ENCODE peak calls at places on chromosome 13, in four cellular contexts. T is choroid plexus epithelial cell, G is pancreas, U is ovary. H is an unnamed sample.

GRCh38 chr13:105996391-105997028 is 539.0 kb downstream of the EFNB2 start:
- DNase-seq in U (no peak), G (no peak), T (no peak), H (no peak)

GRCh38 chr13:47250141-47250540 is 353.3 kb upstream of the HTR2A start:
- DNase-seq in U (no peak), G (no peak), T (peak), H (no peak)

GRCh38 chr13:68697551-68697950 is 1410.1 kb upstream of the ATXN8OS start:
- DNase-seq in U (no peak), T (no peak), G (no peak), H (no peak)

GRCh38 chr13:94710081-94710809 is 2.1 kb downstream of the SOX21 start:
- DNase-seq in T (no peak), U (no peak), G (no peak), H (no peak)

GRCh38 chr13:90498096-90498495 is 849.4 kb upstream of the MIR17HG start:
- DNase-seq in T (peak), U (no peak), G (no peak), H (no peak)

GRCh38 chr13:34420975-34421719 is 520.9 kb upstream of the NBEA start:
- DNase-seq in T (no peak), U (no peak), G (no peak), H (no peak)

GRCh38 chr13:22040810-22041364 is 370.0 kb downstream of the FGF9 start:
- DNase-seq in T (no peak), U (no peak), G (peak), H (no peak)

GRCh38 chr13:110197041-110197440 is 109.9 kb downstream of the COL4A1 start:
- DNase-seq in T (peak), U (no peak), G (no peak), H (no peak)

GRCh38 chr13:27442071-27442647 is 8.2 kb downstream of the MTIF3 start:
- DNase-seq in U (no peak), T (no peak), G (no peak), H (no peak)

GRCh38 chr13:25248071-25248470 is 39.2 kb downstream of the MTMR6 start:
- DNase-seq in G (no peak), U (no peak), T (no peak), H (no peak)

GRCh38 chr13:73520566-73521290 is 461.9 kb downstream of the KLF5 start:
- DNase-seq in T (no peak), G (no peak), U (no peak), H (no peak)

GRCh38 chr13:98466634-98467236 is 110.2 kb downstream of the STK24 start:
- DNase-seq in T (peak), U (peak), G (no peak), H (no peak)

GRCh38 chr13:21458457-21458815 is 667 bp downstream of the ZDHHC20 start:
- DNase-seq in T (peak), U (peak), G (peak), H (no peak)

GRCh38 chr13:22018297-22019210 is 347.7 kb downstream of the FGF9 start:
- DNase-seq in U (no peak), G (no peak), T (no peak), H (no peak)

GRCh38 chr13:34176636-34177035 is 358.7 kb downstream of the RFC3 start:
- DNase-seq in G (no peak), U (no peak), T (no peak), H (no peak)

GRCh38 chr13:43058318-43058674 is 34.9 kb downstream of the DNAJC15 start:
- DNase-seq in T (peak), U (no peak), G (no peak), H (no peak)

GRCh38 chr13:104522235-104523072 is 1456.2 kb upstream of the SLC10A2 start:
- DNase-seq in G (no peak), T (no peak), U (no peak), H (peak)

GRCh38 chr13:27450921-27451461 is 627 bp upstream of the MTIF3 start:
- DNase-seq in T (peak), G (peak), U (peak), H (peak)

GRCh38 chr13:113291129-113291528 is 5.9 kb upstream of the LAMP1 start:
- DNase-seq in T (no peak), U (no peak), G (no peak), H (no peak)

GRCh38 chr13:42333613-42334328 is 61.8 kb downstream of the AKAP11 start:
- DNase-seq in U (no peak), T (peak), G (no peak), H (no peak)

GRCh38 chr13:99267927-99268326 is 9.7 kb upstream of the GPR18 start:
- DNase-seq in G (no peak), T (no peak), U (no peak), H (no peak)

GRCh38 chr13:91882918-91883317 is 484.5 kb downstream of the GPC5 start:
- DNase-seq in G (no peak), T (no peak), U (no peak), H (no peak)

GRCh38 chr13:51590966-51591627 is 6.8 kb downstream of the WDFY2 start:
- DNase-seq in T (peak), G (peak), U (peak), H (no peak)

DNA sequence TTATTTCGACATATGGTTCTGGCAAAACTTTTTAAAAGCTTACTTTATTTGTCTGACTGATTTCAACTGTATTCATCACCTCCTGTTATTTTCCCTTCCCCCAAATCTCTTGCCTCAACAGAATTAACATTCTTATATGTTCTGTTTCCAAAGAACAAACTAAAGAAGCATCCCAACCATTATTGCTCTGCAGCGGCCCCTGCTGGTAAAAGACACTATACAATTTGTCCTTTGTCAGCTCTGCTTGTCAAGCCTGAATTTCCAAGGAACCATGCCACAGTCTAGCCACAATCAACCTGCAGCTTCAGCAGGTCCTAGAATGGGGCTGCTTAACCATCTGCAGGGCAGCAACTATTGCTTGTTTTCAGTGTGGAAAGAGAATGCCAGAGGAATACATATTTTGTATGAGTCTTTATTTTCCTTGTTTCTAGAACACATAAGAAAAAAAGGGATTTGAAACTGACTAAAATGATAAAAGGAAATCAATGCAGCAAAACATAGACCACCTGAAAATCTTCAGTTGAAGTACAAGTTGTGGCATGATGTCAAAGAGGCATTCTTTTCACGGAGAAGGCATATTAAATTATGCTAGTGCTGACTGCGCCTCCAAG is 845.3 kb downstream of the DIAPH3 start:
- DNase-seq in U (peak), T (peak), G (peak), H (no peak)
- TF ChIP-seq CTCF in U (no peak), T (peak), G (peak), H (peak)

DNA sequence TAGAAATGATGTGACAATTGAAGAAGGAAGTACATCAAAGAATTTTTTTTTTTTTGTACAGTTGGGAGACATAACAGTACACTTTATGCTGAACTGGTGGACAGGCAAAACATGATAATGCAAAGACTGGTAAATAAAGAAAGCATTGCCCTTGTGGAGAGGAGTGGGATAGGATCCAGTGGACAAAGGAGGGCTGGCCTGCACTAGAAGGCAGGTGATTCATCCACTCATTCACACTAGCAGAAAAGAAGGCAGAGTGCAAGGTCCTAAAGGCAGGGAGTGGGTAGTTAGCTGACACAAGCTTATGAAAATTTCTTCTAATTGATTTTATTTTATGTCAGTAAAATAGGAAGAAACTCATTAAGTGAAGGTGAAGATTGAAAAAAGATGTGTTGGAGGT is 17.6 kb upstream of the NALCN start:
- DNase-seq in T (no peak), U (no peak), G (no peak), H (no peak)
- TF ChIP-seq CTCF in T (no peak), U (no peak), G (no peak), H (no peak)

DNA sequence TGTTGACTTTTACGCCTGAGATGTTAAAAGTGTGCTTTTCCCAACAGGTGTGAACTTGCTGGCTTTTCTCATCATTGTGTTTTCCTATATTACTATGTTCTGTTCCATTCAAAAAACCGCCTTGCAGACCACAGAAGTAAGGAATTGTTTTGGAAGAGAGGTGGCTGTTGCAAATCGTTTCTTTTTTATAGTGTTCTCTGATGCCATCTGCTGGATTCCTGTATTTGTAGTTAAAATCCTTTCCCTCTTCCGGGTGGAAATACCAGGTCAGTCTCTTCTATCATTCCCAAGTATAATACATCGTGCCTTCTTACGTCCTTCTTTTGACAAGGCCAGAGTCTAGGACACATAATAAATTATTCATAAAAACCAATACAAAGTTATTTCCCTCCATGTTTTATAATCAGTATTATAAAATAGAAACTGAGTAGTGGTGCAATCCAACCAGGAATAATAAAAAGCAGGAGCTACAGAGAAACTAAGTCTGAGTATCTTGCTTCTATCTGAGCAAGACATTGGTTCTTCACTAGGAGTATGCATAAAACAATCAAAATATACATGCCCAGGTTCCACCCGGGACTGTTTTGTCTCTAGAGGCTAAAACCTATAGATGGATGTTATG is 57.9 kb downstream of the RXFP2 start:
- DNase-seq in U (no peak), T (peak), G (no peak), H (no peak)
- TF ChIP-seq CTCF in U (no peak), T (peak), G (peak), H (peak)

GRCh38 chr13:79973533-79973963 is 367.4 kb downstream of the SPRY2 start:
- DNase-seq in G (no peak), T (peak), U (no peak), H (no peak)
- TF ChIP-seq CTCF in G (no peak), T (peak), U (no peak), H (peak)

DNA sequence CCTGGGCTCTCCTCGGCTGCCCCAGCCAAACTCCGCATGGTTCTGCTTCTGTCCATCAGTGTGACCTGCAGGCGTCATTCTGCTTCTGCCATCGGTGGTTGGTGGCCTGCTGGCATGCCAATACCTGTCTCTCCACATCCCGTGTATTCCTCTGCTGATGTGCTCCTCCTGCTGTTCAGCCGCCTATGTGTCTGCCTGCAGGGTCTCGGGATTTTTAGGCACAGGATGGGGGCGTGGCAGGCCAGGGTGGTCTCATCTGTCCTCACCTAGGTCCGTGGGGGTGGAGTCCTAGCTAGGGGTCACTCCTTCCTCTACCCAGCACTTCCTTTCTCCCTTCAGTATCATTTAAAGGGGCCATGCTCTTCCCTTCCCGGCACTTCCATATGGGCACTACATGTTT is 33.0 kb upstream of the SGCG start:
- DNase-seq in T (no peak), U (no peak), G (no peak), H (no peak)
- TF ChIP-seq CTCF in T (no peak), U (no peak), G (no peak), H (no peak)

DNA sequence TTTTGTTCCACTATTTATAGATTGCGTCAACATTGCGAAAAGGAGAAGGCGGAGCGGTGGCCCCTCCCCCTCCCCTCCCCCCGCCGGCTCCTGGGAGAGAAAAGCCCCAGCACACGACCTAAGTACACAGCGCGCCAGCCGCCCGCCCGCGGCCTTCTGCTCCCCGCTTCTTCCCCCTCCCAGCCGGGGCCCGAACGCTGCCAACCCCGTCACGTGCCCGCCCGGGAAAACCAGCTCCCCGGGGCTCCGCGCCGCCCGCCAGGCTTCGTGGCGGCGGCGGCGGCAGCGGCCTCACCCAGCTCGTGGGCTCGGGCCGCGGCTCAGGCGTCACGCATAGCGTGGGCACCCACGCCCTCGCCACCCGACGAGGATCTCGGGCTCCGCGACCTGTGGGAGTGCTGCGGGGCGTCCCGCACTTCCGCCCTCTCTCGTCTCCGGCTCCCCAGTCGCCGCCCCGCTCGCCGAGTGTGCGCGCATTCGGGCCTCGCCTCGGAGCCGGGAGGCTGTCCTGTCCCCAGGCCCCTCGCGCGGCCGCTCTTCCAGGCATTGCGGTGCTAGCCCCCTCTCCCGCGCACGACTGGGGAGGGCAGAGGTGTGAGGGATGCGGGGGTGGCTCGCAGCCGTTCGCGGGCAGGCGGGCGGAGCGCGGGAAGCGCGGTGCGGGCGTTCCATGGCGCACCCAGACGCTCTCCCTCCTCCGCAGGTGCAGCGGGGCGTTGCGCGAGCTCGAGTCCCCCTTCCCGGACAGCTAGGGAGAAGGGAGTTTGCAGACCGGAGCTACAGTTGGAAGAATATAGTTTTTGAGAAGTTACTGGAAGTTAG is 110.5 kb downstream of the KCNRG start:
- DNase-seq in T (peak), G (peak), U (peak), H (peak)
- TF ChIP-seq CTCF in T (no peak), G (no peak), U (no peak), H (no peak)

GRCh38 chr13:28528848-28529247 is 33.9 kb upstream of the FLT1 start:
- DNase-seq in U (no peak), T (no peak), G (no peak), H (no peak)
- TF ChIP-seq CTCF in U (no peak), T (no peak), G (no peak), H (peak)

GRCh38 chr13:45340422-45341033 is 455 bp downstream of the TPT1 start:
- DNase-seq in U (peak), T (peak), G (peak), H (peak)
- TF ChIP-seq CTCF in U (peak), T (peak), G (peak), H (peak)

GRCh38 chr13:111345682-111346081 is 25.2 kb downstream of the TEX29 start:
- DNase-seq in G (no peak), T (no peak), U (no peak), H (no peak)

GRCh38 chr13:111343186-111343805 is 22.9 kb downstream of the TEX29 start:
- DNase-seq in T (no peak), G (no peak), U (no peak), H (no peak)

GRCh38 chr13:111346281-111346680 is 25.8 kb downstream of the TEX29 start:
- DNase-seq in T (no peak), G (no peak), U (no peak), H (no peak)

GRCh38 chr13:111342716-111343115 is 22.3 kb downstream of the TEX29 start:
- DNase-seq in T (no peak), G (no peak), U (no peak), H (no peak)

DNA sequence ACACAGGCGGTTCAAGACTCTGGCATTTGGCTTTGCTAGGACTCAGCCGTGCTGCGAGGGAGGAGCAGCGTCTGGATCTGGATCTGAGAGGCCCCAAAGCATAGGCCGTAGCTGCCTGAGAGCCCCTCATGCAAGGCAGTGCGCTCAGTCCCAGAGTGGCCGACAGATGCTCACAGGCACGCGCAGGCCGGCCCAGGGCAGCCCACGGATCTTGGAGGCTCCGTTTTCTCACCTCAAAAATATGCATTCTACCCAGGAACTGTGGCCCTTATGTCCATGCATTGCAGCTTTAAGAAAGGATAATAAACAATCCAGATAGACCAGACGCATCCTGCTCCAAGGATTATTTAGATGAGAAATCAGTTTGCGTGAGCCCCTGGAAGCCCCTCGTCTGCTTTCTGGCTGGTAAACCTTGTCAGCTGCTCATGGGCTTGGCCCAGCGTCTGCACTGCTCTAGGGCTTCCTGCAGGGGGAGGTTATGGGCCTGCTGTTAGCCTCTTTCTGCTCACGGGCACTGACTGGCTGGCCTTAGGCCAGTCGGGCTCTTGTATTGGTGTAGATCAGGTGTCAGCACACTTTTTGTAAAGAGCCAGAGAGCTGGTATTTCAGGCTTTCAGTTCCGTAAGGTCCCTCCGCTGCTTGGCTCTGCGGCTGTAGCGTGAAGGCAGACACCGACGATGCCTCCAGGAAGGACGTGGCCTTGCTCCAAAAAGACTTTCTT is 24.2 kb downstream of the TEX29 start:
- DNase-seq in T (peak), U (no peak), G (peak), H (no peak)
- TF ChIP-seq CTCF in T (peak), U (no peak), G (no peak), H (peak)

H was measured in chondrocyte.